ENCODE peak calls at places on chromosome 22, in eight cellular contexts. T is prostate gland, Y is fibroblast of pulmonary artery, M is transverse colon, S is WTC11, I is mucosa of descending colon, Z is B cell, X is activated B cell treated with CpG ODN at 0.5 μM for 24 hours. J is an unnamed sample.
A peak's percentile ranks its signal among the peaks of the same experiment; 100 is the strongest.

GRCh38 chr22:17381237-17381913 is 12.1 kb downstream of the CECR2 start:
- DNase-seq in T (no peak), Y (no peak), M (no peak), S (no peak), I (no peak), Z (no peak), X (no peak), J (no peak)

GRCh38 chr22:40487663-40488249 is 117.4 kb downstream of the SGSM3 start:
- DNase-seq in T (no peak), Y (peak; percentile 55), M (no peak), S (no peak), I (no peak), Z (peak; percentile 42), X (no peak), J (no peak)

GRCh38 chr22:48422900-48423480 is 1404.7 kb downstream of the BRD1 start:
- DNase-seq in T (no peak), Y (no peak), M (no peak), S (no peak), I (no peak), Z (no peak), X (no peak), J (no peak)

GRCh38 chr22:31818481-31819392 is 64.9 kb downstream of the DEPDC5 start:
- DNase-seq in T (no peak), Y (no peak), M (no peak), S (peak; percentile 18), I (no peak), Z (no peak), X (no peak), J (no peak)

GRCh38 chr22:47172771-47173534 is 410.5 kb downstream of the TBC1D22A start:
- DNase-seq in T (no peak), Y (no peak), M (peak; percentile 7), S (peak; percentile 5), I (no peak), Z (no peak), X (no peak), J (peak; percentile 18)

GRCh38 chr22:42930810-42931420 is 73.8 kb upstream of the ARFGAP3 start:
- DNase-seq in T (no peak), Y (peak; percentile 31), M (no peak), S (no peak), I (no peak), Z (no peak), X (peak; percentile 43), J (peak; percentile 75)

GRCh38 chr22:22178992-22179391 is 65.6 kb upstream of the VPREB1 start:
- DNase-seq in T (no peak), Y (no peak), M (no peak), S (no peak), I (no peak), Z (no peak), X (no peak), J (no peak)

GRCh38 chr22:46612904-46613605 is 7.1 kb upstream of the GRAMD4 start:
- DNase-seq in T (no peak), Y (no peak), M (peak; percentile 69), S (no peak), I (no peak), Z (no peak), X (no peak), J (no peak)

GRCh38 chr22:46849101-46849500 is 86.7 kb downstream of the TBC1D22A start:
- DNase-seq in T (no peak), Y (no peak), M (no peak), S (no peak), I (no peak), Z (no peak), X (no peak), J (no peak)

GRCh38 chr22:48380016-48380665 is 1447.5 kb downstream of the BRD1 start:
- DNase-seq in T (no peak), Y (no peak), M (no peak), S (no peak), I (no peak), Z (no peak), X (no peak), J (no peak)

GRCh38 chr22:29697853-29698598 is 21.8 kb upstream of the CABP7 start:
- DNase-seq in T (no peak), Y (no peak), M (no peak), S (no peak), I (no peak), Z (no peak), X (no peak), J (no peak)

GRCh38 chr22:36405671-36406070 is 17.9 kb upstream of the MYH9 start:
- DNase-seq in T (no peak), Y (peak; percentile 61), M (peak; percentile 56), S (no peak), I (peak; percentile 70), Z (peak; percentile 68), X (peak; percentile 40), J (peak; percentile 92)

GRCh38 chr22:35102663-35103062 is 36.7 kb downstream of the ISX start:
- DNase-seq in T (no peak), Y (peak; percentile 2), M (peak; percentile 71), S (peak; percentile 67), I (peak; percentile 64), Z (no peak), X (no peak), J (no peak)

GRCh38 chr22:43263645-43264514 is 76.9 kb upstream of the TTLL12 start:
- DNase-seq in T (peak; percentile 22), Y (peak; percentile 91), M (peak; percentile 69), S (no peak), I (peak; percentile 80), Z (peak; percentile 53), X (peak; percentile 43), J (peak; percentile 81)

GRCh38 chr22:33568934-33569496 is 351.3 kb downstream of the LARGE1 start:
- DNase-seq in T (no peak), Y (no peak), M (no peak), S (no peak), I (no peak), Z (no peak), X (no peak), J (no peak)

GRCh38 chr22:35330258-35330861 is 30.7 kb downstream of the TOM1 start:
- DNase-seq in T (peak; percentile 60), Y (peak; percentile 91), M (peak; percentile 80), S (no peak), I (peak; percentile 83), Z (no peak), X (no peak), J (peak; percentile 97)

GRCh38 chr22:22770280-22770871 is 117.2 kb upstream of the IGLL5 start:
- DNase-seq in T (peak; percentile 14), Y (peak; percentile 31), M (peak; percentile 75), S (peak; percentile 84), I (no peak), Z (peak; percentile 32), X (no peak), J (no peak)

GRCh38 chr22:30979932-30980331 is 10.9 kb downstream of the TUG1 start:
- DNase-seq in T (no peak), Y (no peak), M (no peak), S (no peak), I (no peak), Z (no peak), X (no peak), J (no peak)

DNA sequence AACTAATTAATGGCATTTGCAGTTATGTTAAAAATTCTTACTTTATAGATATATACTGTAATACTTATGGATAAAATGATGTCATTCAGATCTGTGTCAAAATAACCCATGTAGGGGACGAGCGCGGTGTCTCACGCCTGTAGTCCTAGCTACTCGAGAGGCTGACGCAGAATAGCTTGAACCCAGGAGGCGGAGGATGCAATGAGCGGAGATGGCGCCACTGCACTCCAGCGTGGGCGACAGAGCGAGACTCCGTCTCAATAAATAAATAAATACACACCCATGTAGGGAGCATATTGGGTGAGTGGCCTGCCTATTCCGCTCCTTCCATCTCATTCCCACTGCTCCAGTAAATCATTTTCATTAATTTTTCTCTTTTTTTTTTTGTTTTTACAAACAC is 7.1 kb downstream of the SNU13 start:
- DNase-seq in T (no peak), Y (no peak), M (no peak), S (no peak), I (no peak), Z (no peak), X (no peak), J (no peak)
- TF ChIP-seq CTCF in T (no peak), Y (no peak), M (no peak), S (no peak), I (no peak), Z (no peak), X (no peak), J (no peak)

GRCh38 chr22:19755722-19756287 is 4.8 kb upstream of the TBX1 start:
- DNase-seq in T (no peak), Y (no peak), M (no peak), S (peak; percentile 33), I (no peak), Z (peak; percentile 70), X (no peak), J (no peak)

GRCh38 chr22:19757140-19757984 is 3.2 kb upstream of the TBX1 start:
- DNase-seq in T (no peak), Y (no peak), M (peak; percentile 16), S (peak; percentile 53), I (no peak), Z (peak; percentile 85), X (no peak), J (no peak)

GRCh38 chr22:19755145-19755710 is 5.3 kb upstream of the TBX1 start:
- DNase-seq in T (no peak), Y (no peak), M (no peak), S (peak; percentile 42), I (no peak), Z (peak; percentile 53), X (no peak), J (no peak)

GRCh38 chr22:19757985-19758895 is 2.3 kb upstream of the TBX1 start:
- DNase-seq in T (no peak), Y (no peak), M (no peak), S (no peak), I (no peak), Z (no peak), X (no peak), J (no peak)

GRCh38 chr22:19756288-19757128 is 4.1 kb upstream of the TBX1 start:
- DNase-seq in T (peak; percentile 68), Y (no peak), M (peak; percentile 71), S (peak; percentile 70), I (no peak), Z (peak; percentile 93), X (no peak), J (no peak)
- TF ChIP-seq CTCF in T (peak; percentile 63), Y (peak; percentile 23), M (peak; percentile 74), S (peak; percentile 17), I (peak; percentile 16), Z (peak; percentile 51), X (no peak), J (peak; percentile 47)

DNA sequence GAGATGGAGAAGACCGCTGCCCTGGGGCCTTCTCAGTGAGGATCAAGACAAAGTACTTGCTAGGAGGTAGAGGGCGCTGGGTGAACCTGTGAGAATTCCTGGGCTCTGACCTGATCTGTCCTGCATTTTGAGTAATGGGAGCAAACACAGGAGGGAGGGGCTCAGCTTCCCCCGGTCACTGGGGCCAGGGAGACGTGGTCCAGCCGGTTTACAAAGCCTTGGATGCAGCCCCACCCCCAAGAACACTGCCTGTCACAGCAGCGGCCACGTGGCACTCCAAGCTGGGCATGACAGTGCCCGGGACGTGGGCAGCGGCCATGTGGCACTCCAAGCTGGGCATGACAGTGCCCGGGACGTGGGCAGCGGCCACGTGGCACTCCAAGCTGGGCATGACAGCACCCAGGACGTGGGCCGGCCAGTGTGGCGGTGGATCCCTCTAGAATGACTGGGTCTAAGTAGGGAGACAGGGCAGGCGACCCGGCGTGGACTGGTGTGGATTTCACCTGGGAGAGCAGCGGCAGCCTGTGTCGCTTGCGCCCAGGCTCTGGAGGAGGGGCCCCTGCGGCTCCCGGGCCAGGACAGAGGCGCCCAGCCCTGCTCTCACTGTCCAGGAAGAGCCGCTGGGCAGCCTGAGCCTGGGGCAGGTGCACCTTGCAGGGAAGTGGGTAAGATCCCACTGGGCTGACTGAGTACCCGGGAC is 2.5 kb upstream of the TTLL8 start:
- DNase-seq in T (no peak), Y (no peak), M (no peak), S (no peak), I (peak; percentile 41), Z (no peak), X (no peak), J (no peak)
- TF ChIP-seq CTCF in T (no peak), Y (no peak), M (no peak), S (no peak), I (no peak), Z (no peak), X (no peak), J (no peak)

GRCh38 chr22:39068033-39068785 is 8.9 kb upstream of the APOBEC3G start:
- DNase-seq in T (no peak), Y (no peak), M (no peak), S (no peak), I (no peak), Z (no peak), X (no peak), J (no peak)
- TF ChIP-seq CTCF in T (no peak), Y (no peak), M (no peak), S (no peak), I (no peak), Z (peak; percentile 54), X (no peak), J (no peak)